ENCODE peak calls at places on chromosomes 1 and 21, in seven cellular contexts. One of them, this sample, is unnamed.

GRCh38 chr21:44875341-44875740 is 1.9 kb upstream of the PTTG1IP start:
- DNase-seq in activated naive CD4-positive, alpha-beta T cell treated with anti-CD3 and anti-CD28 coated beads, Interleukin-2, amount 10 ng/mL, durations not matched to agents 7 days and 5 days: peak; percentile 36
- DNase-seq in brain pericyte: no peak
- DNase-seq in fibroblast of lung: peak; percentile 43
- DNase-seq in myocyte: peak; percentile 72
- DNase-seq in stimulated activated CD4-positive, alpha-beta T cell treated with anti-CD3 and anti-CD28 coated beads, Interleukin-2, amount 100 ng/mL, for 48 hours: no peak
- DNase-seq in activated CD8-positive, alpha-beta memory T cell treated with anti-CD3 and anti-CD28 coated beads, Interleukin-2, amount 50 U/mL, for 48 hours: no peak
- DNase-seq in this sample: peak; percentile 27

GRCh38 chr1:11124965-11125364 is 25.3 kb upstream of the EXOSC10 start:
- DNase-seq in myocyte: no peak
- DNase-seq in brain pericyte: no peak
- DNase-seq in activated naive CD4-positive, alpha-beta T cell treated with anti-CD3 and anti-CD28 coated beads, Interleukin-2, amount 10 ng/mL, durations not matched to agents 7 days and 5 days: no peak
- DNase-seq in activated CD8-positive, alpha-beta memory T cell treated with anti-CD3 and anti-CD28 coated beads, Interleukin-2, amount 50 U/mL, for 48 hours: no peak
- DNase-seq in stimulated activated CD4-positive, alpha-beta T cell treated with anti-CD3 and anti-CD28 coated beads, Interleukin-2, amount 100 ng/mL, for 48 hours: no peak
- DNase-seq in fibroblast of lung: no peak
- DNase-seq in this sample: no peak

GRCh38 chr1:52629021-52629643 is 3.8 kb upstream of the SHISAL2A start:
- DNase-seq in activated naive CD4-positive, alpha-beta T cell treated with anti-CD3 and anti-CD28 coated beads, Interleukin-2, amount 10 ng/mL, durations not matched to agents 7 days and 5 days: no peak
- DNase-seq in stimulated activated CD4-positive, alpha-beta T cell treated with anti-CD3 and anti-CD28 coated beads, Interleukin-2, amount 100 ng/mL, for 48 hours: no peak
- DNase-seq in activated CD8-positive, alpha-beta memory T cell treated with anti-CD3 and anti-CD28 coated beads, Interleukin-2, amount 50 U/mL, for 48 hours: no peak
- DNase-seq in brain pericyte: no peak
- DNase-seq in myocyte: peak; percentile 6
- DNase-seq in fibroblast of lung: no peak
- DNase-seq in this sample: no peak

GRCh38 chr1:179871940-179872339 is 5.7 kb downstream of the TOR1AIP2 start:
- DNase-seq in stimulated activated CD4-positive, alpha-beta T cell treated with anti-CD3 and anti-CD28 coated beads, Interleukin-2, amount 100 ng/mL, for 48 hours: no peak
- DNase-seq in brain pericyte: no peak
- DNase-seq in activated CD8-positive, alpha-beta memory T cell treated with anti-CD3 and anti-CD28 coated beads, Interleukin-2, amount 50 U/mL, for 48 hours: no peak
- DNase-seq in fibroblast of lung: no peak
- DNase-seq in activated naive CD4-positive, alpha-beta T cell treated with anti-CD3 and anti-CD28 coated beads, Interleukin-2, amount 10 ng/mL, durations not matched to agents 7 days and 5 days: no peak
- DNase-seq in myocyte: peak; percentile 20
- DNase-seq in this sample: no peak

GRCh38 chr1:182761396-182762395 is 27.9 kb upstream of the NPL start:
- DNase-seq in fibroblast of lung: no peak
- DNase-seq in activated naive CD4-positive, alpha-beta T cell treated with anti-CD3 and anti-CD28 coated beads, Interleukin-2, amount 10 ng/mL, durations not matched to agents 7 days and 5 days: no peak
- DNase-seq in activated CD8-positive, alpha-beta memory T cell treated with anti-CD3 and anti-CD28 coated beads, Interleukin-2, amount 50 U/mL, for 48 hours: no peak
- DNase-seq in stimulated activated CD4-positive, alpha-beta T cell treated with anti-CD3 and anti-CD28 coated beads, Interleukin-2, amount 100 ng/mL, for 48 hours: no peak
- DNase-seq in brain pericyte: no peak
- DNase-seq in myocyte: peak; percentile 35
- DNase-seq in this sample: no peak

GRCh38 chr1:155607708-155608107 is 2.3 kb upstream of the MSTO1 start:
- DNase-seq in myocyte: no peak
- DNase-seq in brain pericyte: no peak
- DNase-seq in fibroblast of lung: no peak
- DNase-seq in activated CD8-positive, alpha-beta memory T cell treated with anti-CD3 and anti-CD28 coated beads, Interleukin-2, amount 50 U/mL, for 48 hours: no peak
- DNase-seq in stimulated activated CD4-positive, alpha-beta T cell treated with anti-CD3 and anti-CD28 coated beads, Interleukin-2, amount 100 ng/mL, for 48 hours: no peak
- DNase-seq in activated naive CD4-positive, alpha-beta T cell treated with anti-CD3 and anti-CD28 coated beads, Interleukin-2, amount 10 ng/mL, durations not matched to agents 7 days and 5 days: peak; percentile 26
- DNase-seq in this sample: no peak

GRCh38 chr1:8518490-8518801 is 200.5 kb downstream of the SLC45A1 start:
- DNase-seq in myocyte: no peak
- DNase-seq in activated naive CD4-positive, alpha-beta T cell treated with anti-CD3 and anti-CD28 coated beads, Interleukin-2, amount 10 ng/mL, durations not matched to agents 7 days and 5 days: no peak
- DNase-seq in stimulated activated CD4-positive, alpha-beta T cell treated with anti-CD3 and anti-CD28 coated beads, Interleukin-2, amount 100 ng/mL, for 48 hours: no peak
- DNase-seq in brain pericyte: no peak
- DNase-seq in activated CD8-positive, alpha-beta memory T cell treated with anti-CD3 and anti-CD28 coated beads, Interleukin-2, amount 50 U/mL, for 48 hours: no peak
- DNase-seq in fibroblast of lung: no peak
- DNase-seq in this sample: no peak

GRCh38 chr1:53979712-53980450 is 33.7 kb downstream of the LRRC42 start:
- DNase-seq in fibroblast of lung: no peak
- DNase-seq in myocyte: peak; percentile 32
- DNase-seq in brain pericyte: no peak
- DNase-seq in activated CD8-positive, alpha-beta memory T cell treated with anti-CD3 and anti-CD28 coated beads, Interleukin-2, amount 50 U/mL, for 48 hours: no peak
- DNase-seq in stimulated activated CD4-positive, alpha-beta T cell treated with anti-CD3 and anti-CD28 coated beads, Interleukin-2, amount 100 ng/mL, for 48 hours: no peak
- DNase-seq in activated naive CD4-positive, alpha-beta T cell treated with anti-CD3 and anti-CD28 coated beads, Interleukin-2, amount 10 ng/mL, durations not matched to agents 7 days and 5 days: no peak
- DNase-seq in this sample: no peak

GRCh38 chr1:226723640-226724532 is 15.2 kb downstream of the ITPKB start:
- DNase-seq in stimulated activated CD4-positive, alpha-beta T cell treated with anti-CD3 and anti-CD28 coated beads, Interleukin-2, amount 100 ng/mL, for 48 hours: no peak
- DNase-seq in brain pericyte: peak; percentile 55
- DNase-seq in activated CD8-positive, alpha-beta memory T cell treated with anti-CD3 and anti-CD28 coated beads, Interleukin-2, amount 50 U/mL, for 48 hours: peak; percentile 63
- DNase-seq in myocyte: peak; percentile 72
- DNase-seq in activated naive CD4-positive, alpha-beta T cell treated with anti-CD3 and anti-CD28 coated beads, Interleukin-2, amount 10 ng/mL, durations not matched to agents 7 days and 5 days: no peak
- DNase-seq in fibroblast of lung: peak; percentile 74
- DNase-seq in this sample: no peak

GRCh38 chr1:82819234-82819633 is 1018.5 kb downstream of the ADGRL2 start:
- DNase-seq in brain pericyte: no peak
- DNase-seq in activated naive CD4-positive, alpha-beta T cell treated with anti-CD3 and anti-CD28 coated beads, Interleukin-2, amount 10 ng/mL, durations not matched to agents 7 days and 5 days: no peak
- DNase-seq in stimulated activated CD4-positive, alpha-beta T cell treated with anti-CD3 and anti-CD28 coated beads, Interleukin-2, amount 100 ng/mL, for 48 hours: no peak
- DNase-seq in fibroblast of lung: no peak
- DNase-seq in myocyte: no peak
- DNase-seq in activated CD8-positive, alpha-beta memory T cell treated with anti-CD3 and anti-CD28 coated beads, Interleukin-2, amount 50 U/mL, for 48 hours: no peak
- DNase-seq in this sample: no peak

GRCh38 chr1:118963456-118964430 is 24.4 kb downstream of the TBX15 start:
- DNase-seq in fibroblast of lung: peak; percentile 30
- DNase-seq in myocyte: peak; percentile 78
- DNase-seq in activated naive CD4-positive, alpha-beta T cell treated with anti-CD3 and anti-CD28 coated beads, Interleukin-2, amount 10 ng/mL, durations not matched to agents 7 days and 5 days: no peak
- DNase-seq in brain pericyte: no peak
- DNase-seq in activated CD8-positive, alpha-beta memory T cell treated with anti-CD3 and anti-CD28 coated beads, Interleukin-2, amount 50 U/mL, for 48 hours: no peak
- DNase-seq in stimulated activated CD4-positive, alpha-beta T cell treated with anti-CD3 and anti-CD28 coated beads, Interleukin-2, amount 100 ng/mL, for 48 hours: no peak
- DNase-seq in this sample: no peak

GRCh38 chr21:38768385-38769071 is 37.2 kb upstream of the ETS2 start:
- DNase-seq in brain pericyte: peak; percentile 76
- DNase-seq in myocyte: peak; percentile 22
- DNase-seq in activated CD8-positive, alpha-beta memory T cell treated with anti-CD3 and anti-CD28 coated beads, Interleukin-2, amount 50 U/mL, for 48 hours: peak; percentile 77
- DNase-seq in fibroblast of lung: peak; percentile 96
- DNase-seq in activated naive CD4-positive, alpha-beta T cell treated with anti-CD3 and anti-CD28 coated beads, Interleukin-2, amount 10 ng/mL, durations not matched to agents 7 days and 5 days: peak; percentile 66
- DNase-seq in stimulated activated CD4-positive, alpha-beta T cell treated with anti-CD3 and anti-CD28 coated beads, Interleukin-2, amount 100 ng/mL, for 48 hours: peak; percentile 47
- DNase-seq in this sample: no peak

GRCh38 chr1:8595919-8596318 is 221.5 kb downstream of the RERE start:
- DNase-seq in myocyte: no peak
- DNase-seq in fibroblast of lung: peak; percentile 21
- DNase-seq in stimulated activated CD4-positive, alpha-beta T cell treated with anti-CD3 and anti-CD28 coated beads, Interleukin-2, amount 100 ng/mL, for 48 hours: no peak
- DNase-seq in brain pericyte: no peak
- DNase-seq in activated naive CD4-positive, alpha-beta T cell treated with anti-CD3 and anti-CD28 coated beads, Interleukin-2, amount 10 ng/mL, durations not matched to agents 7 days and 5 days: no peak
- DNase-seq in activated CD8-positive, alpha-beta memory T cell treated with anti-CD3 and anti-CD28 coated beads, Interleukin-2, amount 50 U/mL, for 48 hours: no peak
- DNase-seq in this sample: no peak

GRCh38 chr1:84687703-84688460 is 2.4 kb downstream of the SSX2IP start:
- DNase-seq in activated naive CD4-positive, alpha-beta T cell treated with anti-CD3 and anti-CD28 coated beads, Interleukin-2, amount 10 ng/mL, durations not matched to agents 7 days and 5 days: no peak
- DNase-seq in fibroblast of lung: peak; percentile 73
- DNase-seq in activated CD8-positive, alpha-beta memory T cell treated with anti-CD3 and anti-CD28 coated beads, Interleukin-2, amount 50 U/mL, for 48 hours: no peak
- DNase-seq in brain pericyte: no peak
- DNase-seq in myocyte: no peak
- DNase-seq in stimulated activated CD4-positive, alpha-beta T cell treated with anti-CD3 and anti-CD28 coated beads, Interleukin-2, amount 100 ng/mL, for 48 hours: no peak
- DNase-seq in this sample: no peak

GRCh38 chr1:208184993-208185703 is 59.0 kb downstream of the PLXNA2 start:
- DNase-seq in fibroblast of lung: peak; percentile 75
- DNase-seq in brain pericyte: no peak
- DNase-seq in stimulated activated CD4-positive, alpha-beta T cell treated with anti-CD3 and anti-CD28 coated beads, Interleukin-2, amount 100 ng/mL, for 48 hours: no peak
- DNase-seq in activated CD8-positive, alpha-beta memory T cell treated with anti-CD3 and anti-CD28 coated beads, Interleukin-2, amount 50 U/mL, for 48 hours: no peak
- DNase-seq in myocyte: no peak
- DNase-seq in activated naive CD4-positive, alpha-beta T cell treated with anti-CD3 and anti-CD28 coated beads, Interleukin-2, amount 10 ng/mL, durations not matched to agents 7 days and 5 days: no peak
- DNase-seq in this sample: no peak

GRCh38 chr1:153346067-153346723 is 2.4 kb downstream of the PGLYRP4 start:
- DNase-seq in stimulated activated CD4-positive, alpha-beta T cell treated with anti-CD3 and anti-CD28 coated beads, Interleukin-2, amount 100 ng/mL, for 48 hours: no peak
- DNase-seq in myocyte: no peak
- DNase-seq in activated naive CD4-positive, alpha-beta T cell treated with anti-CD3 and anti-CD28 coated beads, Interleukin-2, amount 10 ng/mL, durations not matched to agents 7 days and 5 days: no peak
- DNase-seq in activated CD8-positive, alpha-beta memory T cell treated with anti-CD3 and anti-CD28 coated beads, Interleukin-2, amount 50 U/mL, for 48 hours: no peak
- DNase-seq in fibroblast of lung: no peak
- DNase-seq in brain pericyte: no peak
- DNase-seq in this sample: no peak

GRCh38 chr1:2270260-2271100 is 42.4 kb downstream of the SKI start:
- DNase-seq in brain pericyte: no peak
- DNase-seq in activated naive CD4-positive, alpha-beta T cell treated with anti-CD3 and anti-CD28 coated beads, Interleukin-2, amount 10 ng/mL, durations not matched to agents 7 days and 5 days: no peak
- DNase-seq in activated CD8-positive, alpha-beta memory T cell treated with anti-CD3 and anti-CD28 coated beads, Interleukin-2, amount 50 U/mL, for 48 hours: no peak
- DNase-seq in stimulated activated CD4-positive, alpha-beta T cell treated with anti-CD3 and anti-CD28 coated beads, Interleukin-2, amount 100 ng/mL, for 48 hours: no peak
- DNase-seq in fibroblast of lung: no peak
- DNase-seq in myocyte: no peak
- DNase-seq in this sample: no peak

GRCh38 chr1:230917284-230918135 is 49.2 kb upstream of the C1orf198 start:
- DNase-seq in fibroblast of lung: peak; percentile 60
- DNase-seq in myocyte: peak; percentile 85
- DNase-seq in stimulated activated CD4-positive, alpha-beta T cell treated with anti-CD3 and anti-CD28 coated beads, Interleukin-2, amount 100 ng/mL, for 48 hours: peak; percentile 73
- DNase-seq in brain pericyte: no peak
- DNase-seq in activated CD8-positive, alpha-beta memory T cell treated with anti-CD3 and anti-CD28 coated beads, Interleukin-2, amount 50 U/mL, for 48 hours: peak; percentile 83
- DNase-seq in activated naive CD4-positive, alpha-beta T cell treated with anti-CD3 and anti-CD28 coated beads, Interleukin-2, amount 10 ng/mL, durations not matched to agents 7 days and 5 days: peak; percentile 81
- DNase-seq in this sample: peak; percentile 66

GRCh38 chr1:181166377-181167196 is 78.1 kb downstream of the IER5 start:
- DNase-seq in activated naive CD4-positive, alpha-beta T cell treated with anti-CD3 and anti-CD28 coated beads, Interleukin-2, amount 10 ng/mL, durations not matched to agents 7 days and 5 days: peak; percentile 84
- DNase-seq in stimulated activated CD4-positive, alpha-beta T cell treated with anti-CD3 and anti-CD28 coated beads, Interleukin-2, amount 100 ng/mL, for 48 hours: peak; percentile 60
- DNase-seq in activated CD8-positive, alpha-beta memory T cell treated with anti-CD3 and anti-CD28 coated beads, Interleukin-2, amount 50 U/mL, for 48 hours: peak; percentile 72
- DNase-seq in fibroblast of lung: peak; percentile 63
- DNase-seq in myocyte: peak; percentile 86
- DNase-seq in brain pericyte: no peak
- DNase-seq in this sample: peak; percentile 66

GRCh38 chr1:231750296-231750695 is 123.7 kb downstream of the DISC1 start:
- DNase-seq in activated CD8-positive, alpha-beta memory T cell treated with anti-CD3 and anti-CD28 coated beads, Interleukin-2, amount 50 U/mL, for 48 hours: no peak
- DNase-seq in activated naive CD4-positive, alpha-beta T cell treated with anti-CD3 and anti-CD28 coated beads, Interleukin-2, amount 10 ng/mL, durations not matched to agents 7 days and 5 days: no peak
- DNase-seq in stimulated activated CD4-positive, alpha-beta T cell treated with anti-CD3 and anti-CD28 coated beads, Interleukin-2, amount 100 ng/mL, for 48 hours: no peak
- DNase-seq in brain pericyte: no peak
- DNase-seq in fibroblast of lung: no peak
- DNase-seq in myocyte: peak; percentile 71
- DNase-seq in this sample: no peak

GRCh38 chr21:23977971-23978370 is 1629.3 kb downstream of the MRPL39 start:
- DNase-seq in myocyte: no peak
- DNase-seq in stimulated activated CD4-positive, alpha-beta T cell treated with anti-CD3 and anti-CD28 coated beads, Interleukin-2, amount 100 ng/mL, for 48 hours: no peak
- DNase-seq in activated naive CD4-positive, alpha-beta T cell treated with anti-CD3 and anti-CD28 coated beads, Interleukin-2, amount 10 ng/mL, durations not matched to agents 7 days and 5 days: no peak
- DNase-seq in brain pericyte: no peak
- DNase-seq in fibroblast of lung: peak; percentile 41
- DNase-seq in activated CD8-positive, alpha-beta memory T cell treated with anti-CD3 and anti-CD28 coated beads, Interleukin-2, amount 50 U/mL, for 48 hours: no peak
- DNase-seq in this sample: no peak

GRCh38 chr1:109890115-109890953 is 20.3 kb upstream of the CSF1 start:
- DNase-seq in fibroblast of lung: no peak
- DNase-seq in brain pericyte: no peak
- DNase-seq in stimulated activated CD4-positive, alpha-beta T cell treated with anti-CD3 and anti-CD28 coated beads, Interleukin-2, amount 100 ng/mL, for 48 hours: peak; percentile 53
- DNase-seq in activated naive CD4-positive, alpha-beta T cell treated with anti-CD3 and anti-CD28 coated beads, Interleukin-2, amount 10 ng/mL, durations not matched to agents 7 days and 5 days: no peak
- DNase-seq in activated CD8-positive, alpha-beta memory T cell treated with anti-CD3 and anti-CD28 coated beads, Interleukin-2, amount 50 U/mL, for 48 hours: peak; percentile 80
- DNase-seq in myocyte: no peak
- DNase-seq in this sample: no peak

GRCh38 chr21:44376606-44377005 is 23.2 kb downstream of the TRPM2 start:
- DNase-seq in brain pericyte: no peak
- DNase-seq in stimulated activated CD4-positive, alpha-beta T cell treated with anti-CD3 and anti-CD28 coated beads, Interleukin-2, amount 100 ng/mL, for 48 hours: no peak
- DNase-seq in myocyte: no peak
- DNase-seq in activated CD8-positive, alpha-beta memory T cell treated with anti-CD3 and anti-CD28 coated beads, Interleukin-2, amount 50 U/mL, for 48 hours: no peak
- DNase-seq in activated naive CD4-positive, alpha-beta T cell treated with anti-CD3 and anti-CD28 coated beads, Interleukin-2, amount 10 ng/mL, durations not matched to agents 7 days and 5 days: no peak
- DNase-seq in fibroblast of lung: no peak
- DNase-seq in this sample: no peak

GRCh38 chr1:187264995-187265602 is 436.4 kb downstream of the PLA2G4A start:
- DNase-seq in brain pericyte: no peak
- DNase-seq in stimulated activated CD4-positive, alpha-beta T cell treated with anti-CD3 and anti-CD28 coated beads, Interleukin-2, amount 100 ng/mL, for 48 hours: no peak
- DNase-seq in fibroblast of lung: peak; percentile 65
- DNase-seq in activated CD8-positive, alpha-beta memory T cell treated with anti-CD3 and anti-CD28 coated beads, Interleukin-2, amount 50 U/mL, for 48 hours: no peak
- DNase-seq in activated naive CD4-positive, alpha-beta T cell treated with anti-CD3 and anti-CD28 coated beads, Interleukin-2, amount 10 ng/mL, durations not matched to agents 7 days and 5 days: no peak
- DNase-seq in myocyte: peak; percentile 2
- DNase-seq in this sample: peak; percentile 34

GRCh38 chr1:198387587-198387986 is 152.9 kb downstream of the ATP6V1G3 start:
- DNase-seq in activated CD8-positive, alpha-beta memory T cell treated with anti-CD3 and anti-CD28 coated beads, Interleukin-2, amount 50 U/mL, for 48 hours: no peak
- DNase-seq in fibroblast of lung: peak; percentile 86
- DNase-seq in brain pericyte: no peak
- DNase-seq in stimulated activated CD4-positive, alpha-beta T cell treated with anti-CD3 and anti-CD28 coated beads, Interleukin-2, amount 100 ng/mL, for 48 hours: no peak
- DNase-seq in activated naive CD4-positive, alpha-beta T cell treated with anti-CD3 and anti-CD28 coated beads, Interleukin-2, amount 10 ng/mL, durations not matched to agents 7 days and 5 days: no peak
- DNase-seq in myocyte: no peak
- DNase-seq in this sample: no peak

GRCh38 chr1:59057801-59058200 is 239.1 kb upstream of the FGGY start:
- DNase-seq in activated CD8-positive, alpha-beta memory T cell treated with anti-CD3 and anti-CD28 coated beads, Interleukin-2, amount 50 U/mL, for 48 hours: no peak
- DNase-seq in stimulated activated CD4-positive, alpha-beta T cell treated with anti-CD3 and anti-CD28 coated beads, Interleukin-2, amount 100 ng/mL, for 48 hours: no peak
- DNase-seq in activated naive CD4-positive, alpha-beta T cell treated with anti-CD3 and anti-CD28 coated beads, Interleukin-2, amount 10 ng/mL, durations not matched to agents 7 days and 5 days: no peak
- DNase-seq in brain pericyte: no peak
- DNase-seq in myocyte: no peak
- DNase-seq in fibroblast of lung: no peak
- DNase-seq in this sample: no peak

GRCh38 chr1:56132520-56132919 is 446.8 kb downstream of the PLPP3 start:
- DNase-seq in brain pericyte: no peak
- DNase-seq in fibroblast of lung: no peak
- DNase-seq in myocyte: no peak
- DNase-seq in activated CD8-positive, alpha-beta memory T cell treated with anti-CD3 and anti-CD28 coated beads, Interleukin-2, amount 50 U/mL, for 48 hours: no peak
- DNase-seq in activated naive CD4-positive, alpha-beta T cell treated with anti-CD3 and anti-CD28 coated beads, Interleukin-2, amount 10 ng/mL, durations not matched to agents 7 days and 5 days: no peak
- DNase-seq in stimulated activated CD4-positive, alpha-beta T cell treated with anti-CD3 and anti-CD28 coated beads, Interleukin-2, amount 100 ng/mL, for 48 hours: no peak
- DNase-seq in this sample: no peak

GRCh38 chr21:33434770-33435360 is 31.7 kb downstream of the IFNGR2 start:
- DNase-seq in activated naive CD4-positive, alpha-beta T cell treated with anti-CD3 and anti-CD28 coated beads, Interleukin-2, amount 10 ng/mL, durations not matched to agents 7 days and 5 days: peak; percentile 44
- DNase-seq in brain pericyte: peak; percentile 74
- DNase-seq in myocyte: peak; percentile 83
- DNase-seq in activated CD8-positive, alpha-beta memory T cell treated with anti-CD3 and anti-CD28 coated beads, Interleukin-2, amount 50 U/mL, for 48 hours: peak; percentile 61
- DNase-seq in fibroblast of lung: peak; percentile 92
- DNase-seq in stimulated activated CD4-positive, alpha-beta T cell treated with anti-CD3 and anti-CD28 coated beads, Interleukin-2, amount 100 ng/mL, for 48 hours: peak; percentile 21
- DNase-seq in this sample: peak; percentile 90

GRCh38 chr1:6922096-6922931 is 137.1 kb downstream of the CAMTA1 start:
- DNase-seq in activated CD8-positive, alpha-beta memory T cell treated with anti-CD3 and anti-CD28 coated beads, Interleukin-2, amount 50 U/mL, for 48 hours: no peak
- DNase-seq in brain pericyte: no peak
- DNase-seq in activated naive CD4-positive, alpha-beta T cell treated with anti-CD3 and anti-CD28 coated beads, Interleukin-2, amount 10 ng/mL, durations not matched to agents 7 days and 5 days: no peak
- DNase-seq in stimulated activated CD4-positive, alpha-beta T cell treated with anti-CD3 and anti-CD28 coated beads, Interleukin-2, amount 100 ng/mL, for 48 hours: no peak
- DNase-seq in fibroblast of lung: peak; percentile 91
- DNase-seq in myocyte: peak; percentile 85
- DNase-seq in this sample: peak; percentile 36

GRCh38 chr1:202278751-202279150 is 63.0 kb downstream of the UBE2T start:
- DNase-seq in activated naive CD4-positive, alpha-beta T cell treated with anti-CD3 and anti-CD28 coated beads, Interleukin-2, amount 10 ng/mL, durations not matched to agents 7 days and 5 days: no peak
- DNase-seq in fibroblast of lung: no peak
- DNase-seq in myocyte: no peak
- DNase-seq in brain pericyte: no peak
- DNase-seq in activated CD8-positive, alpha-beta memory T cell treated with anti-CD3 and anti-CD28 coated beads, Interleukin-2, amount 50 U/mL, for 48 hours: no peak
- DNase-seq in stimulated activated CD4-positive, alpha-beta T cell treated with anti-CD3 and anti-CD28 coated beads, Interleukin-2, amount 100 ng/mL, for 48 hours: no peak
- DNase-seq in this sample: no peak

GRCh38 chr1:147586412-147586811 is 45.1 kb downstream of the BCL9 start:
- DNase-seq in brain pericyte: no peak
- DNase-seq in fibroblast of lung: no peak
- DNase-seq in myocyte: no peak
- DNase-seq in stimulated activated CD4-positive, alpha-beta T cell treated with anti-CD3 and anti-CD28 coated beads, Interleukin-2, amount 100 ng/mL, for 48 hours: no peak
- DNase-seq in activated naive CD4-positive, alpha-beta T cell treated with anti-CD3 and anti-CD28 coated beads, Interleukin-2, amount 10 ng/mL, durations not matched to agents 7 days and 5 days: no peak
- DNase-seq in activated CD8-positive, alpha-beta memory T cell treated with anti-CD3 and anti-CD28 coated beads, Interleukin-2, amount 50 U/mL, for 48 hours: no peak
- DNase-seq in this sample: no peak

GRCh38 chr1:172969611-172970010 is 81.1 kb downstream of the TNFSF18 start:
- DNase-seq in activated naive CD4-positive, alpha-beta T cell treated with anti-CD3 and anti-CD28 coated beads, Interleukin-2, amount 10 ng/mL, durations not matched to agents 7 days and 5 days: no peak
- DNase-seq in brain pericyte: no peak
- DNase-seq in myocyte: peak; percentile 51
- DNase-seq in stimulated activated CD4-positive, alpha-beta T cell treated with anti-CD3 and anti-CD28 coated beads, Interleukin-2, amount 100 ng/mL, for 48 hours: no peak
- DNase-seq in activated CD8-positive, alpha-beta memory T cell treated with anti-CD3 and anti-CD28 coated beads, Interleukin-2, amount 50 U/mL, for 48 hours: no peak
- DNase-seq in fibroblast of lung: peak; percentile 90
- DNase-seq in this sample: peak; percentile 17

GRCh38 chr1:181090653-181091126 is 2.2 kb downstream of the IER5 start:
- DNase-seq in fibroblast of lung: peak; percentile 41
- DNase-seq in activated CD8-positive, alpha-beta memory T cell treated with anti-CD3 and anti-CD28 coated beads, Interleukin-2, amount 50 U/mL, for 48 hours: no peak
- DNase-seq in brain pericyte: no peak
- DNase-seq in activated naive CD4-positive, alpha-beta T cell treated with anti-CD3 and anti-CD28 coated beads, Interleukin-2, amount 10 ng/mL, durations not matched to agents 7 days and 5 days: peak; percentile 54
- DNase-seq in stimulated activated CD4-positive, alpha-beta T cell treated with anti-CD3 and anti-CD28 coated beads, Interleukin-2, amount 100 ng/mL, for 48 hours: no peak
- DNase-seq in myocyte: no peak
- DNase-seq in this sample: no peak

GRCh38 chr1:98991127-98992003 is 13.3 kb downstream of the PLPPR5 start:
- DNase-seq in activated CD8-positive, alpha-beta memory T cell treated with anti-CD3 and anti-CD28 coated beads, Interleukin-2, amount 50 U/mL, for 48 hours: no peak
- DNase-seq in fibroblast of lung: peak; percentile 96
- DNase-seq in myocyte: peak; percentile 53
- DNase-seq in activated naive CD4-positive, alpha-beta T cell treated with anti-CD3 and anti-CD28 coated beads, Interleukin-2, amount 10 ng/mL, durations not matched to agents 7 days and 5 days: no peak
- DNase-seq in brain pericyte: peak; percentile 70
- DNase-seq in stimulated activated CD4-positive, alpha-beta T cell treated with anti-CD3 and anti-CD28 coated beads, Interleukin-2, amount 100 ng/mL, for 48 hours: peak; percentile 2
- DNase-seq in this sample: peak; percentile 13

GRCh38 chr1:60388092-60388987 is 314.8 kb upstream of the C1orf87 start:
- DNase-seq in activated naive CD4-positive, alpha-beta T cell treated with anti-CD3 and anti-CD28 coated beads, Interleukin-2, amount 10 ng/mL, durations not matched to agents 7 days and 5 days: no peak
- DNase-seq in activated CD8-positive, alpha-beta memory T cell treated with anti-CD3 and anti-CD28 coated beads, Interleukin-2, amount 50 U/mL, for 48 hours: no peak
- DNase-seq in stimulated activated CD4-positive, alpha-beta T cell treated with anti-CD3 and anti-CD28 coated beads, Interleukin-2, amount 100 ng/mL, for 48 hours: no peak
- DNase-seq in myocyte: no peak
- DNase-seq in brain pericyte: no peak
- DNase-seq in fibroblast of lung: peak; percentile 19
- DNase-seq in this sample: no peak

GRCh38 chr1:160082487-160082886 is 1.1 kb downstream of the KCNJ9 start:
- DNase-seq in brain pericyte: no peak
- DNase-seq in stimulated activated CD4-positive, alpha-beta T cell treated with anti-CD3 and anti-CD28 coated beads, Interleukin-2, amount 100 ng/mL, for 48 hours: no peak
- DNase-seq in fibroblast of lung: no peak
- DNase-seq in activated naive CD4-positive, alpha-beta T cell treated with anti-CD3 and anti-CD28 coated beads, Interleukin-2, amount 10 ng/mL, durations not matched to agents 7 days and 5 days: no peak
- DNase-seq in myocyte: no peak
- DNase-seq in activated CD8-positive, alpha-beta memory T cell treated with anti-CD3 and anti-CD28 coated beads, Interleukin-2, amount 50 U/mL, for 48 hours: no peak
- DNase-seq in this sample: no peak

GRCh38 chr1:59892836-59893811 is 33.4 kb downstream of the CYP2J2 start:
- DNase-seq in activated CD8-positive, alpha-beta memory T cell treated with anti-CD3 and anti-CD28 coated beads, Interleukin-2, amount 50 U/mL, for 48 hours: no peak
- DNase-seq in stimulated activated CD4-positive, alpha-beta T cell treated with anti-CD3 and anti-CD28 coated beads, Interleukin-2, amount 100 ng/mL, for 48 hours: no peak
- DNase-seq in myocyte: no peak
- DNase-seq in brain pericyte: no peak
- DNase-seq in activated naive CD4-positive, alpha-beta T cell treated with anti-CD3 and anti-CD28 coated beads, Interleukin-2, amount 10 ng/mL, durations not matched to agents 7 days and 5 days: no peak
- DNase-seq in fibroblast of lung: no peak
- DNase-seq in this sample: no peak

GRCh38 chr1:229271448-229272120 is 673 bp downstream of the RAB4A start:
- DNase-seq in brain pericyte: no peak
- DNase-seq in activated CD8-positive, alpha-beta memory T cell treated with anti-CD3 and anti-CD28 coated beads, Interleukin-2, amount 50 U/mL, for 48 hours: no peak
- DNase-seq in stimulated activated CD4-positive, alpha-beta T cell treated with anti-CD3 and anti-CD28 coated beads, Interleukin-2, amount 100 ng/mL, for 48 hours: peak; percentile 13
- DNase-seq in myocyte: peak; percentile 27
- DNase-seq in fibroblast of lung: peak; percentile 24
- DNase-seq in activated naive CD4-positive, alpha-beta T cell treated with anti-CD3 and anti-CD28 coated beads, Interleukin-2, amount 10 ng/mL, durations not matched to agents 7 days and 5 days: peak; percentile 59
- DNase-seq in this sample: peak; percentile 53